ENCODE peak calls at places on chromosome 3, in seven cellular contexts. One of them, this sample, is unnamed.
A peak's percentile ranks its signal among the peaks of the same experiment; 100 is the strongest.

GRCh38 chr3:44240061-44240460 is 1.6 kb upstream of the TOPAZ1 start:
- DNase-seq in neural progenitor cell: no peak
- DNase-seq in Peyer's patch: no peak
- DNase-seq in GDM1: no peak
- DNase-seq in psoas muscle: no peak
- DNase-seq in hypothalamus: no peak
- DNase-seq in T-helper 1 cell: no peak
- DNase-seq in this sample: no peak

GRCh38 chr3:170977911-170978310 is 48.6 kb downstream of the SLC2A2 start:
- DNase-seq in neural progenitor cell: no peak
- DNase-seq in Peyer's patch: no peak
- DNase-seq in GDM1: no peak
- DNase-seq in psoas muscle: no peak
- DNase-seq in hypothalamus: no peak
- DNase-seq in T-helper 1 cell: no peak
- DNase-seq in this sample: peak; percentile 88

GRCh38 chr3:14289590-14290453 is 111.2 kb downstream of the LSM3 start:
- DNase-seq in neural progenitor cell: no peak
- DNase-seq in Peyer's patch: no peak
- DNase-seq in GDM1: no peak
- DNase-seq in psoas muscle: no peak
- DNase-seq in hypothalamus: no peak
- DNase-seq in T-helper 1 cell: no peak
- DNase-seq in this sample: peak; percentile 88

GRCh38 chr3:88824646-88825303 is 282.6 kb upstream of the EPHA3 start:
- DNase-seq in neural progenitor cell: no peak
- DNase-seq in Peyer's patch: no peak
- DNase-seq in GDM1: no peak
- DNase-seq in psoas muscle: no peak
- DNase-seq in hypothalamus: no peak
- DNase-seq in T-helper 1 cell: no peak
- DNase-seq in this sample: no peak

GRCh38 chr3:177626014-177626413 is 428.7 kb upstream of the TBL1XR1 start:
- DNase-seq in neural progenitor cell: no peak
- DNase-seq in Peyer's patch: no peak
- DNase-seq in GDM1: no peak
- DNase-seq in psoas muscle: no peak
- DNase-seq in hypothalamus: no peak
- DNase-seq in T-helper 1 cell: no peak
- DNase-seq in this sample: no peak

GRCh38 chr3:66453525-66454463 is 47.0 kb downstream of the LRIG1 start:
- DNase-seq in neural progenitor cell: peak; percentile 45
- DNase-seq in Peyer's patch: no peak
- DNase-seq in GDM1: no peak
- DNase-seq in psoas muscle: no peak
- DNase-seq in hypothalamus: peak; percentile 17
- DNase-seq in T-helper 1 cell: no peak
- DNase-seq in this sample: no peak

GRCh38 chr3:53082736-53083135 is 36.9 kb upstream of the SFMBT1 start:
- DNase-seq in neural progenitor cell: no peak
- DNase-seq in Peyer's patch: no peak
- DNase-seq in GDM1: no peak
- DNase-seq in psoas muscle: no peak
- DNase-seq in hypothalamus: no peak
- DNase-seq in T-helper 1 cell: no peak
- DNase-seq in this sample: no peak

GRCh38 chr3:153221748-153222162 is 59.7 kb downstream of the RAP2B start:
- DNase-seq in neural progenitor cell: no peak
- DNase-seq in Peyer's patch: peak; percentile 53
- DNase-seq in GDM1: peak; percentile 98
- DNase-seq in psoas muscle: peak; percentile 53
- DNase-seq in hypothalamus: peak; percentile 30
- DNase-seq in T-helper 1 cell: peak; percentile 66
- DNase-seq in this sample: peak; percentile 91

GRCh38 chr3:126672741-126673140 is 17.8 kb upstream of the TXNRD3 start:
- DNase-seq in neural progenitor cell: no peak
- DNase-seq in Peyer's patch: no peak
- DNase-seq in GDM1: no peak
- DNase-seq in psoas muscle: no peak
- DNase-seq in hypothalamus: no peak
- DNase-seq in T-helper 1 cell: no peak
- DNase-seq in this sample: no peak

GRCh38 chr3:125140011-125140813 is 72.3 kb downstream of the SLC12A8 start:
- DNase-seq in neural progenitor cell: no peak
- DNase-seq in Peyer's patch: no peak
- DNase-seq in GDM1: no peak
- DNase-seq in psoas muscle: no peak
- DNase-seq in hypothalamus: no peak
- DNase-seq in T-helper 1 cell: no peak
- DNase-seq in this sample: no peak

GRCh38 chr3:189839576-189839975 is 208.4 kb downstream of the TP63 start:
- DNase-seq in neural progenitor cell: no peak
- DNase-seq in Peyer's patch: no peak
- DNase-seq in GDM1: no peak
- DNase-seq in psoas muscle: peak; percentile 74
- DNase-seq in hypothalamus: no peak
- DNase-seq in T-helper 1 cell: no peak
- DNase-seq in this sample: peak; percentile 77

GRCh38 chr3:32177702-32178198 is 60.7 kb upstream of the CMTM8 start:
- DNase-seq in neural progenitor cell: peak; percentile 87
- DNase-seq in Peyer's patch: no peak
- DNase-seq in GDM1: peak; percentile 66
- DNase-seq in psoas muscle: no peak
- DNase-seq in hypothalamus: no peak
- DNase-seq in T-helper 1 cell: peak; percentile 46
- DNase-seq in this sample: peak; percentile 92

GRCh38 chr3:112327371-112327951 is 5.5 kb upstream of the CD200 start:
- DNase-seq in neural progenitor cell: peak; percentile 37
- DNase-seq in Peyer's patch: no peak
- DNase-seq in GDM1: peak; percentile 68
- DNase-seq in psoas muscle: no peak
- DNase-seq in hypothalamus: no peak
- DNase-seq in T-helper 1 cell: peak; percentile 31
- DNase-seq in this sample: peak; percentile 64

GRCh38 chr3:8982509-8982908 is 19.2 kb upstream of the RAD18 start:
- DNase-seq in neural progenitor cell: no peak
- DNase-seq in Peyer's patch: no peak
- DNase-seq in GDM1: peak; percentile 37
- DNase-seq in psoas muscle: no peak
- DNase-seq in hypothalamus: peak; percentile 12
- DNase-seq in T-helper 1 cell: no peak
- DNase-seq in this sample: peak; percentile 64

GRCh38 chr3:62557983-62558382 is 184.6 kb upstream of the FEZF2 start:
- DNase-seq in neural progenitor cell: no peak
- DNase-seq in Peyer's patch: no peak
- DNase-seq in GDM1: no peak
- DNase-seq in psoas muscle: no peak
- DNase-seq in hypothalamus: no peak
- DNase-seq in T-helper 1 cell: no peak
- DNase-seq in this sample: no peak

GRCh38 chr3:43790476-43790875 is 99.7 kb downstream of the ABHD5 start:
- DNase-seq in neural progenitor cell: no peak
- DNase-seq in Peyer's patch: no peak
- DNase-seq in GDM1: no peak
- DNase-seq in psoas muscle: no peak
- DNase-seq in hypothalamus: no peak
- DNase-seq in T-helper 1 cell: no peak
- DNase-seq in this sample: no peak

GRCh38 chr3:13879946-13880810 is at the start of gene WNT7A:
- DNase-seq in neural progenitor cell: peak; percentile 82
- DNase-seq in Peyer's patch: no peak
- DNase-seq in GDM1: no peak
- DNase-seq in psoas muscle: no peak
- DNase-seq in hypothalamus: peak; percentile 63
- DNase-seq in T-helper 1 cell: peak; percentile 53
- DNase-seq in this sample: no peak

GRCh38 chr3:45034612-45035252 is 8.6 kb downstream of the CLEC3B start:
- DNase-seq in neural progenitor cell: no peak
- DNase-seq in Peyer's patch: no peak
- DNase-seq in GDM1: peak; percentile 75
- DNase-seq in psoas muscle: peak; percentile 77
- DNase-seq in hypothalamus: peak; percentile 48
- DNase-seq in T-helper 1 cell: no peak
- DNase-seq in this sample: no peak

GRCh38 chr3:137768021-137768360 is 3.9 kb downstream of the SOX14 start:
- DNase-seq in neural progenitor cell: peak; percentile 36
- DNase-seq in Peyer's patch: no peak
- DNase-seq in GDM1: no peak
- DNase-seq in psoas muscle: peak; percentile 26
- DNase-seq in hypothalamus: no peak
- DNase-seq in T-helper 1 cell: no peak
- DNase-seq in this sample: no peak

GRCh38 chr3:173733029-173733652 is 335.6 kb downstream of the NLGN1 start:
- DNase-seq in neural progenitor cell: no peak
- DNase-seq in Peyer's patch: no peak
- DNase-seq in GDM1: no peak
- DNase-seq in psoas muscle: no peak
- DNase-seq in hypothalamus: peak; percentile 4
- DNase-seq in T-helper 1 cell: no peak
- DNase-seq in this sample: peak; percentile 70

GRCh38 chr3:125119752-125120369 is 64.1 kb upstream of the HEG1 start:
- DNase-seq in neural progenitor cell: no peak
- DNase-seq in Peyer's patch: no peak
- DNase-seq in GDM1: no peak
- DNase-seq in psoas muscle: no peak
- DNase-seq in hypothalamus: no peak
- DNase-seq in T-helper 1 cell: no peak
- DNase-seq in this sample: no peak

GRCh38 chr3:139758654-139759291 is 81.0 kb upstream of the NMNAT3 start:
- DNase-seq in neural progenitor cell: peak; percentile 79
- DNase-seq in Peyer's patch: no peak
- DNase-seq in GDM1: no peak
- DNase-seq in psoas muscle: no peak
- DNase-seq in hypothalamus: no peak
- DNase-seq in T-helper 1 cell: no peak
- DNase-seq in this sample: no peak

GRCh38 chr3:134134240-134134639 is 104.5 kb upstream of the SLCO2A1 start:
- DNase-seq in neural progenitor cell: peak; percentile 16
- DNase-seq in Peyer's patch: no peak
- DNase-seq in GDM1: no peak
- DNase-seq in psoas muscle: no peak
- DNase-seq in hypothalamus: no peak
- DNase-seq in T-helper 1 cell: no peak
- DNase-seq in this sample: peak; percentile 3

GRCh38 chr3:113531826-113532697 is at the start of gene SIDT1:
- DNase-seq in neural progenitor cell: peak; percentile 39
- DNase-seq in Peyer's patch: peak; percentile 74
- DNase-seq in GDM1: no peak
- DNase-seq in psoas muscle: no peak
- DNase-seq in hypothalamus: no peak
- DNase-seq in T-helper 1 cell: peak; percentile 66
- DNase-seq in this sample: no peak

GRCh38 chr3:169390741-169391300 is 272.7 kb downstream of the MECOM start:
- DNase-seq in neural progenitor cell: no peak
- DNase-seq in Peyer's patch: no peak
- DNase-seq in GDM1: no peak
- DNase-seq in psoas muscle: no peak
- DNase-seq in hypothalamus: no peak
- DNase-seq in T-helper 1 cell: no peak
- DNase-seq in this sample: no peak

GRCh38 chr3:194738254-194739093 is 52.8 kb downstream of the FAM43A start:
- DNase-seq in neural progenitor cell: no peak
- DNase-seq in Peyer's patch: no peak
- DNase-seq in GDM1: no peak
- DNase-seq in psoas muscle: peak; percentile 92
- DNase-seq in hypothalamus: peak; percentile 88
- DNase-seq in T-helper 1 cell: no peak
- DNase-seq in this sample: peak; percentile 82

GRCh38 chr3:192367616-192368015 is 359.7 kb downstream of the FGF12 start:
- DNase-seq in neural progenitor cell: no peak
- DNase-seq in Peyer's patch: no peak
- DNase-seq in GDM1: no peak
- DNase-seq in psoas muscle: no peak
- DNase-seq in hypothalamus: no peak
- DNase-seq in T-helper 1 cell: no peak
- DNase-seq in this sample: no peak

GRCh38 chr3:178777718-178778411 is 241.6 kb downstream of the KCNMB2 start:
- DNase-seq in neural progenitor cell: no peak
- DNase-seq in Peyer's patch: no peak
- DNase-seq in GDM1: no peak
- DNase-seq in psoas muscle: no peak
- DNase-seq in hypothalamus: no peak
- DNase-seq in T-helper 1 cell: no peak
- DNase-seq in this sample: peak; percentile 57

GRCh38 chr3:12993022-12993622 is 80.1 kb downstream of the IQSEC1 start:
- DNase-seq in neural progenitor cell: peak; percentile 91
- DNase-seq in Peyer's patch: no peak
- DNase-seq in GDM1: no peak
- DNase-seq in psoas muscle: peak; percentile 46
- DNase-seq in hypothalamus: no peak
- DNase-seq in T-helper 1 cell: no peak
- DNase-seq in this sample: no peak